ENCODE peak calls at places on chromosomes 2 and 18, in ten cellular contexts. One of them, this sample, is unnamed. For H3K36me3, the result is how much of the 10 kb centered on the place peaks cover.

GRCh38 chr2:118650327-118650726 is 197.1 kb downstream of the EN1 start:
- DNase-seq in Peyer's patch: no peak
- DNase-seq in heart left ventricle: no peak
- DNase-seq in breast epithelium: no peak
- DNase-seq in spleen: no peak
- DNase-seq in transverse colon: no peak
- DNase-seq in endothelial cell of umbilical vein: no peak
- DNase-seq in uterus: no peak
- DNase-seq in body of pancreas: no peak
- DNase-seq in ovary: no peak
- DNase-seq in this sample: no peak

GRCh38 chr18:73461780-73462059 is 593.9 kb upstream of the NETO1 start:
- DNase-seq in Peyer's patch: no peak
- DNase-seq in heart left ventricle: no peak
- DNase-seq in breast epithelium: no peak
- DNase-seq in spleen: no peak
- DNase-seq in transverse colon: no peak
- DNase-seq in endothelial cell of umbilical vein: no peak
- DNase-seq in uterus: no peak
- DNase-seq in body of pancreas: no peak
- DNase-seq in ovary: no peak
- DNase-seq in this sample: no peak

GRCh38 chr18:46073474-46074331 is 1.6 kb upstream of the PSTPIP2 start:
- DNase-seq in Peyer's patch: no peak
- DNase-seq in heart left ventricle: no peak
- DNase-seq in breast epithelium: no peak
- DNase-seq in spleen: peak
- DNase-seq in transverse colon: peak
- DNase-seq in endothelial cell of umbilical vein: peak
- DNase-seq in uterus: peak
- DNase-seq in body of pancreas: peak
- DNase-seq in ovary: no peak
- DNase-seq in this sample: peak

GRCh38 chr2:216606551-216607527 is 26.4 kb upstream of the IGFBP2 start:
- DNase-seq in Peyer's patch: no peak
- DNase-seq in heart left ventricle: no peak
- DNase-seq in breast epithelium: no peak
- DNase-seq in spleen: peak
- DNase-seq in transverse colon: no peak
- DNase-seq in endothelial cell of umbilical vein: no peak
- DNase-seq in uterus: no peak
- DNase-seq in body of pancreas: no peak
- DNase-seq in ovary: no peak
- DNase-seq in this sample: no peak

GRCh38 chr2:128347701-128348504 is 29.2 kb upstream of the HS6ST1 start:
- DNase-seq in Peyer's patch: peak
- DNase-seq in heart left ventricle: peak
- DNase-seq in breast epithelium: peak
- DNase-seq in spleen: peak
- DNase-seq in transverse colon: peak
- DNase-seq in endothelial cell of umbilical vein: peak
- DNase-seq in uterus: peak
- DNase-seq in body of pancreas: peak
- DNase-seq in ovary: peak
- DNase-seq in this sample: peak

GRCh38 chr2:120520454-120520853 is 174.5 kb downstream of the INHBB start:
- DNase-seq in Peyer's patch: no peak
- DNase-seq in heart left ventricle: no peak
- DNase-seq in breast epithelium: no peak
- DNase-seq in spleen: no peak
- DNase-seq in transverse colon: no peak
- DNase-seq in endothelial cell of umbilical vein: no peak
- DNase-seq in uterus: no peak
- DNase-seq in body of pancreas: no peak
- DNase-seq in ovary: no peak
- DNase-seq in this sample: no peak

GRCh38 chr2:41774011-41774605 is 273.7 kb upstream of the PKDCC start:
- DNase-seq in Peyer's patch: no peak
- DNase-seq in heart left ventricle: no peak
- DNase-seq in breast epithelium: no peak
- DNase-seq in spleen: no peak
- DNase-seq in transverse colon: no peak
- DNase-seq in endothelial cell of umbilical vein: no peak
- DNase-seq in uterus: no peak
- DNase-seq in body of pancreas: no peak
- DNase-seq in ovary: no peak
- DNase-seq in this sample: no peak

GRCh38 chr2:224146356-224147160 is 107.5 kb upstream of the SERPINE2 start:
- DNase-seq in Peyer's patch: no peak
- DNase-seq in heart left ventricle: no peak
- DNase-seq in breast epithelium: no peak
- DNase-seq in spleen: no peak
- DNase-seq in transverse colon: peak
- DNase-seq in endothelial cell of umbilical vein: peak
- DNase-seq in uterus: no peak
- DNase-seq in body of pancreas: no peak
- DNase-seq in ovary: no peak
- DNase-seq in this sample: no peak

GRCh38 chr18:79965119-79965902 is 868 bp downstream of the HSBP1L1 start:
- DNase-seq in Peyer's patch: no peak
- DNase-seq in heart left ventricle: no peak
- DNase-seq in breast epithelium: no peak
- DNase-seq in spleen: peak
- DNase-seq in transverse colon: peak
- DNase-seq in endothelial cell of umbilical vein: peak
- DNase-seq in uterus: peak
- DNase-seq in body of pancreas: peak
- DNase-seq in ovary: peak
- DNase-seq in this sample: no peak

GRCh38 chr2:3421053-3421452 is 41.6 kb downstream of the TRAPPC12 start:
- DNase-seq in Peyer's patch: no peak
- DNase-seq in heart left ventricle: no peak
- DNase-seq in breast epithelium: no peak
- DNase-seq in spleen: no peak
- DNase-seq in transverse colon: no peak
- DNase-seq in endothelial cell of umbilical vein: no peak
- DNase-seq in uterus: no peak
- DNase-seq in body of pancreas: no peak
- DNase-seq in ovary: no peak
- DNase-seq in this sample: no peak

GRCh38 chr2:235611337-235611736 is 117.5 kb downstream of the AGAP1 start:
- DNase-seq in Peyer's patch: no peak
- DNase-seq in heart left ventricle: no peak
- DNase-seq in breast epithelium: no peak
- DNase-seq in spleen: no peak
- DNase-seq in transverse colon: no peak
- DNase-seq in endothelial cell of umbilical vein: no peak
- DNase-seq in uterus: no peak
- DNase-seq in body of pancreas: no peak
- DNase-seq in ovary: no peak
- DNase-seq in this sample: no peak

GRCh38 chr18:36095936-36096519 is 28.7 kb upstream of the RPRD1A start:
- DNase-seq in Peyer's patch: no peak
- DNase-seq in heart left ventricle: no peak
- DNase-seq in breast epithelium: no peak
- DNase-seq in spleen: no peak
- DNase-seq in transverse colon: no peak
- DNase-seq in endothelial cell of umbilical vein: peak
- DNase-seq in uterus: no peak
- DNase-seq in body of pancreas: no peak
- DNase-seq in ovary: no peak
- DNase-seq in this sample: no peak

GRCh38 chr18:47036298-47036874 is 965 bp upstream of the ELOA2 start:
- DNase-seq in Peyer's patch: no peak
- DNase-seq in heart left ventricle: no peak
- DNase-seq in breast epithelium: no peak
- DNase-seq in spleen: no peak
- DNase-seq in transverse colon: no peak
- DNase-seq in endothelial cell of umbilical vein: peak
- DNase-seq in uterus: no peak
- DNase-seq in body of pancreas: no peak
- DNase-seq in ovary: no peak
- DNase-seq in this sample: no peak

GRCh38 chr18:3902676-3903075 is 452.7 kb downstream of the TGIF1 start:
- DNase-seq in Peyer's patch: no peak
- DNase-seq in heart left ventricle: no peak
- DNase-seq in breast epithelium: no peak
- DNase-seq in spleen: no peak
- DNase-seq in transverse colon: no peak
- DNase-seq in endothelial cell of umbilical vein: no peak
- DNase-seq in uterus: no peak
- DNase-seq in body of pancreas: no peak
- DNase-seq in ovary: no peak
- DNase-seq in this sample: no peak
- H3K27ac ChIP-seq in Peyer's patch: no peak
- H3K27ac ChIP-seq in heart left ventricle: no peak
- H3K27ac ChIP-seq in breast epithelium: no peak
- H3K27ac ChIP-seq in spleen: no peak
- H3K27ac ChIP-seq in transverse colon: no peak
- H3K27ac ChIP-seq in endothelial cell of umbilical vein: no peak
- H3K27ac ChIP-seq in uterus: no peak
- H3K27ac ChIP-seq in body of pancreas: no peak
- H3K27ac ChIP-seq in ovary: no peak
- H3K27ac ChIP-seq in this sample: no peak

DNA sequence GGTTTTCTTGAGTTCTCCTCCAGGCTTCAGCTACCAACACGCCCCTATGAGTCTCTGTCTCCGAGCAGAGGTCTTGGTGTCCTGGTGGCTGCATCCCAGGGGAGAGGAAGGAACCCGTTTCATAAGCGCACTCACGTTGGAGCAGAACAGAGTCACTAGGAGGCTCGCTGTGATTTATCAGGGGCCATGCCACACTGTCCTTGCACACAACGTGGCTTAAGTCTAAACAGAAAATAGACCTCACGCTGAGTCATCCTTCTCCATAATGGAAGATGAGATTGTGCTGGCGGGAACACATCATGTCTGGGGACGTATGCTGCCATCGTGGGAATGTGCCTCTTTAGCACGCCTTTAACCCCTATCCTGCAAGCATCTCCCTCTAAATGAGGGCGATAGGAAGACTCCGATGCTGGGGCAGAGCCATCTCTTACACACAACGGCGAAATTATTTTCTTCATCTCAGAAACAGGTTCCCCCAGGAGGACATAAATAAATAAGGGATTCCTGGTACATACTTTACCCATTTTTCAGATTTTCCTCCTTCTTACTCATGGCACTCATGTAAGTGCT is 211.4 kb downstream of the KLHL29 start:
- DNase-seq in Peyer's patch: no peak
- DNase-seq in heart left ventricle: no peak
- DNase-seq in breast epithelium: no peak
- DNase-seq in spleen: no peak
- DNase-seq in transverse colon: no peak
- DNase-seq in endothelial cell of umbilical vein: no peak
- DNase-seq in uterus: no peak
- DNase-seq in body of pancreas: no peak
- DNase-seq in ovary: no peak
- DNase-seq in this sample: no peak
- TF ChIP-seq POLR2A in Peyer's patch: no peak
- TF ChIP-seq POLR2A in heart left ventricle: no peak
- TF ChIP-seq POLR2A in breast epithelium: no peak
- TF ChIP-seq POLR2A in spleen: no peak
- TF ChIP-seq POLR2A in transverse colon: no peak
- TF ChIP-seq POLR2A in endothelial cell of umbilical vein: no peak
- TF ChIP-seq POLR2A in uterus: no peak
- TF ChIP-seq POLR2A in body of pancreas: no peak
- TF ChIP-seq POLR2A in ovary: no peak
- TF ChIP-seq POLR2A in this sample: no peak

GRCh38 chr18:8751692-8752091 is 46.3 kb downstream of the MTCL1 start:
- DNase-seq in Peyer's patch: no peak
- DNase-seq in heart left ventricle: no peak
- DNase-seq in breast epithelium: no peak
- DNase-seq in spleen: no peak
- DNase-seq in transverse colon: no peak
- DNase-seq in endothelial cell of umbilical vein: no peak
- DNase-seq in uterus: no peak
- DNase-seq in body of pancreas: no peak
- DNase-seq in ovary: no peak
- DNase-seq in this sample: no peak

GRCh38 chr18:8747440-8747937 is 42.1 kb downstream of the MTCL1 start:
- DNase-seq in Peyer's patch: no peak
- DNase-seq in heart left ventricle: no peak
- DNase-seq in breast epithelium: no peak
- DNase-seq in spleen: no peak
- DNase-seq in transverse colon: no peak
- DNase-seq in endothelial cell of umbilical vein: peak
- DNase-seq in uterus: no peak
- DNase-seq in body of pancreas: no peak
- DNase-seq in ovary: no peak
- DNase-seq in this sample: no peak

GRCh38 chr18:8752329-8752728 is 47.0 kb downstream of the MTCL1 start:
- DNase-seq in Peyer's patch: no peak
- DNase-seq in heart left ventricle: no peak
- DNase-seq in breast epithelium: no peak
- DNase-seq in spleen: no peak
- DNase-seq in transverse colon: no peak
- DNase-seq in endothelial cell of umbilical vein: peak
- DNase-seq in uterus: no peak
- DNase-seq in body of pancreas: no peak
- DNase-seq in ovary: no peak
- DNase-seq in this sample: no peak

GRCh38 chr18:8750954-8751415 is 45.6 kb downstream of the MTCL1 start:
- DNase-seq in Peyer's patch: no peak
- DNase-seq in heart left ventricle: no peak
- DNase-seq in breast epithelium: no peak
- DNase-seq in spleen: no peak
- DNase-seq in transverse colon: peak
- DNase-seq in endothelial cell of umbilical vein: peak
- DNase-seq in uterus: no peak
- DNase-seq in body of pancreas: no peak
- DNase-seq in ovary: peak
- DNase-seq in this sample: no peak

DNA sequence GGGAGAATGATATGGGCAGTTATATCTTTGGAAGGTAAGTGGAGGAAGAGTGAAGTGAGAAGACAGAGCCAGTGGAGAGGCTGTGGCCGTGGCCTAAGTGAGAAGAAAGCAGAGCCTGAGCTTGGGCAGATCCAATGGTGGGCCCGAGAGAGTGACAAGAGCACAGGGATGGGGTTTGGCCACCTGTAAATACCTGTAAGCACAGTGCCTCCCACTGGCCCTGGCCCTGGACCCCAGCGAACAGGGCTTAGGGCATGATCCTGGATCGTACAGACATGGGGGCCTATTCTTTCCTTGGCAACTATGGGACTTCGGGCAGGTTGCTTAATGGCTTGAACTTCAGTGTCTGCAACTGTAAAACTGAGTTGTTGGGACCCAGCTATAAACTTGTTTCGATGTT is 44.1 kb downstream of the MTCL1 start:
- DNase-seq in Peyer's patch: no peak
- DNase-seq in heart left ventricle: no peak
- DNase-seq in breast epithelium: no peak
- DNase-seq in spleen: no peak
- DNase-seq in transverse colon: no peak
- DNase-seq in endothelial cell of umbilical vein: no peak
- DNase-seq in uterus: no peak
- DNase-seq in body of pancreas: no peak
- DNase-seq in ovary: no peak
- DNase-seq in this sample: no peak
- H3K36me3 ChIP-seq in Peyer's patch: under half
- H3K36me3 ChIP-seq in heart left ventricle: under half
- H3K36me3 ChIP-seq in breast epithelium: under half
- H3K36me3 ChIP-seq in spleen: under half
- H3K36me3 ChIP-seq in transverse colon: under half
- H3K36me3 ChIP-seq in endothelial cell of umbilical vein: under half
- H3K36me3 ChIP-seq in uterus: under half
- H3K36me3 ChIP-seq in body of pancreas: under half
- H3K36me3 ChIP-seq in ovary: under half
- H3K36me3 ChIP-seq in this sample: under half

GRCh38 chr2:159136405-159136804 is 150.1 kb downstream of the WDSUB1 start:
- DNase-seq in Peyer's patch: no peak
- DNase-seq in heart left ventricle: no peak
- DNase-seq in breast epithelium: no peak
- DNase-seq in spleen: no peak
- DNase-seq in transverse colon: no peak
- DNase-seq in endothelial cell of umbilical vein: no peak
- DNase-seq in uterus: no peak
- DNase-seq in body of pancreas: no peak
- DNase-seq in ovary: no peak
- DNase-seq in this sample: no peak
- H3K27ac ChIP-seq in Peyer's patch: no peak
- H3K27ac ChIP-seq in heart left ventricle: peak
- H3K27ac ChIP-seq in breast epithelium: peak
- H3K27ac ChIP-seq in spleen: no peak
- H3K27ac ChIP-seq in transverse colon: peak
- H3K27ac ChIP-seq in endothelial cell of umbilical vein: peak
- H3K27ac ChIP-seq in uterus: peak
- H3K27ac ChIP-seq in body of pancreas: no peak
- H3K27ac ChIP-seq in ovary: peak
- H3K27ac ChIP-seq in this sample: no peak

This sample was measured in prostate gland.